ENCODE peak calls at places on chromosomes 13 and 19, in four cellular contexts. R is NCI-H1048; F is CD4-positive, alpha-beta T cell; Y is left colon. I is an unnamed sample.

GRCh38 chr19:53192771-53193533 is at the start of gene ZNF665:
- DNase-seq in F (peak), R (peak), Y (peak), I (peak)

GRCh38 chr19:14916848-14917247 is 24.4 kb upstream of the OR7C2 start:
- DNase-seq in F (no peak), Y (no peak), R (no peak), I (no peak)

GRCh38 chr19:28569132-28570114 is 643.5 kb downstream of the UQCRFS1 start:
- DNase-seq in Y (no peak), R (no peak), F (no peak), I (no peak)

GRCh38 chr13:112442483-112443090 is 66.4 kb downstream of the SPACA7 start:
- DNase-seq in R (no peak), Y (no peak), F (no peak), I (no peak)

GRCh38 chr19:43784981-43785808 is 4.4 kb upstream of the KCNN4 start:
- DNase-seq in F (peak), R (peak), Y (peak), I (peak)

GRCh38 chr13:28488376-28489005 is 6.4 kb downstream of the FLT1 start:
- DNase-seq in R (no peak), Y (no peak), F (no peak), I (no peak)

GRCh38 chr13:46751811-46752635 is 44.9 kb downstream of the ESD start:
- DNase-seq in F (peak), Y (no peak), R (no peak), I (no peak)

GRCh38 chr19:38183227-38183914 is 40.7 kb downstream of the DPF1 start:
- DNase-seq in F (no peak), Y (no peak), R (no peak), I (peak)

GRCh38 chr13:110056640-110057039 is 250.3 kb downstream of the COL4A1 start:
- DNase-seq in R (no peak), F (no peak), Y (no peak), I (no peak)

GRCh38 chr13:73195091-73195490 is 136.3 kb downstream of the KLF5 start:
- DNase-seq in F (no peak), Y (no peak), R (no peak), I (no peak)

GRCh38 chr19:39474139-39474620 is 6.5 kb upstream of the TIMM50 start:
- DNase-seq in R (no peak), F (peak), Y (no peak), I (peak)

GRCh38 chr19:6459356-6460098 is at the start of gene SLC25A23:
- DNase-seq in R (no peak), Y (peak), F (peak), I (peak)

GRCh38 chr13:112990783-112991182 is 21.8 kb downstream of the MCF2L start:
- DNase-seq in R (no peak), F (no peak), Y (peak), I (no peak)

GRCh38 chr13:22077205-22077683 is 406.4 kb downstream of the FGF9 start:
- DNase-seq in F (no peak), Y (no peak), R (no peak), I (no peak)

GRCh38 chr13:41639955-41640780 is 182.8 kb downstream of the RGCC start:
- DNase-seq in R (no peak), F (no peak), Y (no peak), I (peak)

GRCh38 chr19:13053761-13054604 is 48.7 kb downstream of the LYL1 start:
- DNase-seq in Y (peak), F (no peak), R (peak), I (peak)

GRCh38 chr13:95156208-95156607 is 145.0 kb downstream of the ABCC4 start:
- DNase-seq in R (no peak), F (no peak), Y (no peak), I (no peak)

GRCh38 chr13:76882431-76882830 is 3.8 kb downstream of the KCTD12 start:
- DNase-seq in F (no peak), R (no peak), Y (no peak), I (peak)

GRCh38 chr13:36371185-36371584 is 25.0 kb upstream of the SPART start:
- DNase-seq in Y (no peak), F (no peak), R (no peak), I (no peak)

GRCh38 chr13:60152114-60152513 is 11.6 kb downstream of the DIAPH3 start:
- DNase-seq in R (no peak), Y (no peak), F (no peak), I (no peak)

GRCh38 chr19:18226956-18227780 is 930 bp upstream of the PDE4C start:
- DNase-seq in R (no peak), Y (no peak), F (no peak), I (no peak)

GRCh38 chr19:4575267-4575793 is 15.8 kb upstream of the SEMA6B start:
- DNase-seq in Y (no peak), R (no peak), F (no peak), I (peak)

GRCh38 chr13:41678320-41678719 is 221.0 kb downstream of the RGCC start:
- DNase-seq in F (no peak), R (no peak), Y (no peak), I (no peak)

GRCh38 chr13:42272115-42272756 is at the start of gene AKAP11:
- DNase-seq in R (no peak), Y (peak), F (peak), I (peak)

GRCh38 chr13:84574851-84575250 is 692.6 kb upstream of the SLITRK1 start:
- DNase-seq in F (no peak), R (no peak), Y (no peak), I (peak)

GRCh38 chr19:2538096-2538757 is 62.3 kb downstream of the GADD45B start:
- DNase-seq in R (no peak), Y (no peak), F (no peak), I (no peak)

GRCh38 chr13:46631184-46631542 is 78.2 kb downstream of the LRCH1 start:
- DNase-seq in Y (no peak), F (no peak), R (no peak), I (no peak)

I was measured in mesenchymal stem cell.